ENCODE peak calls at places on chromosomes 7 and 10, in six cellular contexts. One of them, this sample, is unnamed.

GRCh38 chr10:101781984-101782810 is 1.0 kb downstream of the NPM3 start:
- DNase-seq in IMR-90: no peak
- DNase-seq in fibroblast of mammary gland: no peak
- DNase-seq in choroid plexus epithelial cell: no peak
- DNase-seq in MM.1S: no peak
- DNase-seq in cardiac fibroblast: no peak
- DNase-seq in this sample: no peak

GRCh38 chr7:142063551-142064442 is 47.7 kb upstream of the MGAM2 start:
- DNase-seq in IMR-90: no peak
- DNase-seq in fibroblast of mammary gland: no peak
- DNase-seq in choroid plexus epithelial cell: no peak
- DNase-seq in MM.1S: no peak
- DNase-seq in cardiac fibroblast: peak
- DNase-seq in this sample: no peak

GRCh38 chr7:134089446-134089845 is 37.7 kb upstream of the LRGUK start:
- DNase-seq in IMR-90: no peak
- DNase-seq in fibroblast of mammary gland: peak
- DNase-seq in choroid plexus epithelial cell: no peak
- DNase-seq in MM.1S: no peak
- DNase-seq in cardiac fibroblast: no peak
- DNase-seq in this sample: no peak

GRCh38 chr7:25359471-25360059 is 131.3 kb upstream of the NPVF start:
- DNase-seq in IMR-90: no peak
- DNase-seq in fibroblast of mammary gland: peak
- DNase-seq in choroid plexus epithelial cell: no peak
- DNase-seq in MM.1S: no peak
- DNase-seq in cardiac fibroblast: no peak
- DNase-seq in this sample: no peak

GRCh38 chr7:39271386-39271785 is 293.7 kb downstream of the POU6F2 start:
- DNase-seq in IMR-90: no peak
- DNase-seq in fibroblast of mammary gland: no peak
- DNase-seq in choroid plexus epithelial cell: peak
- DNase-seq in MM.1S: no peak
- DNase-seq in cardiac fibroblast: no peak
- DNase-seq in this sample: no peak

GRCh38 chr10:78578929-78579328 is 489.8 kb upstream of the ZMIZ1 start:
- DNase-seq in IMR-90: peak
- DNase-seq in fibroblast of mammary gland: peak
- DNase-seq in choroid plexus epithelial cell: no peak
- DNase-seq in MM.1S: no peak
- DNase-seq in cardiac fibroblast: peak
- DNase-seq in this sample: no peak

GRCh38 chr7:138556771-138557484 is 96.9 kb downstream of the TRIM24 start:
- DNase-seq in IMR-90: no peak
- DNase-seq in fibroblast of mammary gland: no peak
- DNase-seq in choroid plexus epithelial cell: peak
- DNase-seq in MM.1S: no peak
- DNase-seq in cardiac fibroblast: peak
- DNase-seq in this sample: no peak

GRCh38 chr7:10707519-10707918 is 266.2 kb upstream of the PHF14 start:
- DNase-seq in IMR-90: no peak
- DNase-seq in fibroblast of mammary gland: no peak
- DNase-seq in choroid plexus epithelial cell: no peak
- DNase-seq in MM.1S: peak
- DNase-seq in cardiac fibroblast: no peak
- DNase-seq in this sample: no peak

GRCh38 chr7:81402227-81402626 is 367.6 kb downstream of the HGF start:
- DNase-seq in IMR-90: no peak
- DNase-seq in fibroblast of mammary gland: no peak
- DNase-seq in choroid plexus epithelial cell: peak
- DNase-seq in MM.1S: no peak
- DNase-seq in cardiac fibroblast: peak
- DNase-seq in this sample: no peak

GRCh38 chr10:19930936-19931859 is 115.0 kb downstream of the PLXDC2 start:
- DNase-seq in IMR-90: peak
- DNase-seq in fibroblast of mammary gland: peak
- DNase-seq in choroid plexus epithelial cell: peak
- DNase-seq in MM.1S: no peak
- DNase-seq in cardiac fibroblast: peak
- DNase-seq in this sample: no peak

GRCh38 chr7:151126500-151127137 is 40.3 kb downstream of the AGAP3 start:
- DNase-seq in IMR-90: no peak
- DNase-seq in fibroblast of mammary gland: no peak
- DNase-seq in choroid plexus epithelial cell: no peak
- DNase-seq in MM.1S: no peak
- DNase-seq in cardiac fibroblast: no peak
- DNase-seq in this sample: no peak

GRCh38 chr7:53428045-53428444 is 392.6 kb downstream of the POM121L12 start:
- DNase-seq in IMR-90: no peak
- DNase-seq in fibroblast of mammary gland: no peak
- DNase-seq in choroid plexus epithelial cell: no peak
- DNase-seq in MM.1S: no peak
- DNase-seq in cardiac fibroblast: no peak
- DNase-seq in this sample: no peak

GRCh38 chr10:86187840-86188239 is 178.8 kb downstream of the GRID1 start:
- DNase-seq in IMR-90: no peak
- DNase-seq in fibroblast of mammary gland: no peak
- DNase-seq in choroid plexus epithelial cell: no peak
- DNase-seq in MM.1S: no peak
- DNase-seq in cardiac fibroblast: no peak
- DNase-seq in this sample: no peak

DNA sequence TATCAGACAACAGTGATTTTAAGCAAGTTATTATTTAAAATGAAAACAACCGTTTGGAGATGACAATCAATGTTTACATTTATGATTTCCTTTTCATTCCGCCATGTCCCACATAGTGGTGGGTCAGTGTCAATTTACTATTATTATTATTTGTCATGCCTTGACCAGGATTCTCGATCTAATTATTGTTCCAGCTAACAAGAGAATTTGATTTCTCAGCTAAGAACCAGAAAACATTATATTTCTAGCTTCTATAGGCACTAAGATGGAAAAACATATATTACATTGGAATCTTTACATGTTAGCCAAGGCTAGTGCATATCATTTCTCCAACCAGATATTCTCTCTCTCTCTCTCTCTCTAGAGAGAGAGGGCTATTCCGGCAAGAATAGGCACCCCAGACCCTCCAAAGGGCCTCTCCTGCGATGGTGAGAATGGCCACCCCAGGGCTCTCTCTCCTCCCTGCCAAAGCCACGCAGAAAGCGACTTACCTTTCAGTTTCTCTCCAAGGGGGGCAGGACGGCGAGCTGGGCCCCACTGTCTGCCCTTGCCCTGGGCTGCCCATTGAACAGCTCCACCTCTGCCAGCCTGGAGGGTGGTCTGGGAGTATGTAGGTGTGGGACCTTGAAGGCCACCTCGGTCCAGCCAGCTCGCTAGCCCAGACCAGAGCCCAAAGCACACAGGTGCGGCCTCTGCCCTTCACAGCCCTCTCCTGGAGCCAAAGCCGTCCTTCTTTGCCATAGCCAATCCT is 2.4 kb downstream of the HOXA3 start:
- DNase-seq in IMR-90: no peak
- DNase-seq in fibroblast of mammary gland: no peak
- DNase-seq in choroid plexus epithelial cell: no peak
- DNase-seq in MM.1S: no peak
- DNase-seq in cardiac fibroblast: no peak
- DNase-seq in this sample: no peak
- H3K4me3 ChIP-seq in IMR-90: peak
- H3K4me3 ChIP-seq in fibroblast of mammary gland: peak
- H3K4me3 ChIP-seq in choroid plexus epithelial cell: no peak
- H3K4me3 ChIP-seq in MM.1S: peak
- H3K4me3 ChIP-seq in cardiac fibroblast: peak
- H3K4me3 ChIP-seq in this sample: no peak

GRCh38 chr10:30093303-30093967 is 34.0 kb upstream of the JCAD start:
- DNase-seq in IMR-90: no peak
- DNase-seq in fibroblast of mammary gland: no peak
- DNase-seq in choroid plexus epithelial cell: no peak
- DNase-seq in MM.1S: no peak
- DNase-seq in cardiac fibroblast: no peak
- DNase-seq in this sample: no peak
- TF ChIP-seq CTCF in IMR-90: no peak
- TF ChIP-seq CTCF in fibroblast of mammary gland: no peak
- TF ChIP-seq CTCF in choroid plexus epithelial cell: no peak
- TF ChIP-seq CTCF in MM.1S: no peak
- TF ChIP-seq CTCF in cardiac fibroblast: no peak
- TF ChIP-seq CTCF in this sample: no peak

GRCh38 chr7:22565315-22565811 is 65.4 kb upstream of the STEAP1B start:
- DNase-seq in IMR-90: peak
- DNase-seq in fibroblast of mammary gland: peak
- DNase-seq in choroid plexus epithelial cell: no peak
- DNase-seq in MM.1S: peak
- DNase-seq in cardiac fibroblast: peak
- DNase-seq in this sample: no peak

GRCh38 chr7:22564511-22565045 is 64.6 kb upstream of the STEAP1B start:
- DNase-seq in IMR-90: peak
- DNase-seq in fibroblast of mammary gland: peak
- DNase-seq in choroid plexus epithelial cell: peak
- DNase-seq in MM.1S: peak
- DNase-seq in cardiac fibroblast: peak
- DNase-seq in this sample: no peak

GRCh38 chr7:22561895-22562593 is 62.1 kb upstream of the STEAP1B start:
- DNase-seq in IMR-90: peak
- DNase-seq in fibroblast of mammary gland: no peak
- DNase-seq in choroid plexus epithelial cell: no peak
- DNase-seq in MM.1S: peak
- DNase-seq in cardiac fibroblast: peak
- DNase-seq in this sample: no peak

GRCh38 chr7:22563115-22563514 is 63.1 kb upstream of the STEAP1B start:
- DNase-seq in IMR-90: peak
- DNase-seq in fibroblast of mammary gland: no peak
- DNase-seq in choroid plexus epithelial cell: no peak
- DNase-seq in MM.1S: peak
- DNase-seq in cardiac fibroblast: no peak
- DNase-seq in this sample: no peak

GRCh38 chr7:22563621-22564241 is 63.7 kb upstream of the STEAP1B start:
- DNase-seq in IMR-90: peak
- DNase-seq in fibroblast of mammary gland: no peak
- DNase-seq in choroid plexus epithelial cell: no peak
- DNase-seq in MM.1S: no peak
- DNase-seq in cardiac fibroblast: no peak
- DNase-seq in this sample: no peak
- H3K4me3 ChIP-seq in IMR-90: no peak
- H3K4me3 ChIP-seq in fibroblast of mammary gland: no peak
- H3K4me3 ChIP-seq in choroid plexus epithelial cell: no peak
- H3K4me3 ChIP-seq in MM.1S: peak
- H3K4me3 ChIP-seq in cardiac fibroblast: no peak
- H3K4me3 ChIP-seq in this sample: peak

GRCh38 chr7:86904949-86905834 is 154.3 kb downstream of the ELAPOR2 start:
- DNase-seq in IMR-90: peak
- DNase-seq in fibroblast of mammary gland: peak
- DNase-seq in choroid plexus epithelial cell: peak
- DNase-seq in MM.1S: peak
- DNase-seq in cardiac fibroblast: peak
- DNase-seq in this sample: no peak
- TF ChIP-seq CTCF in IMR-90: peak
- TF ChIP-seq CTCF in fibroblast of mammary gland: peak
- TF ChIP-seq CTCF in choroid plexus epithelial cell: peak
- TF ChIP-seq CTCF in MM.1S: peak
- TF ChIP-seq CTCF in cardiac fibroblast: peak
- TF ChIP-seq CTCF in this sample: peak

DNA sequence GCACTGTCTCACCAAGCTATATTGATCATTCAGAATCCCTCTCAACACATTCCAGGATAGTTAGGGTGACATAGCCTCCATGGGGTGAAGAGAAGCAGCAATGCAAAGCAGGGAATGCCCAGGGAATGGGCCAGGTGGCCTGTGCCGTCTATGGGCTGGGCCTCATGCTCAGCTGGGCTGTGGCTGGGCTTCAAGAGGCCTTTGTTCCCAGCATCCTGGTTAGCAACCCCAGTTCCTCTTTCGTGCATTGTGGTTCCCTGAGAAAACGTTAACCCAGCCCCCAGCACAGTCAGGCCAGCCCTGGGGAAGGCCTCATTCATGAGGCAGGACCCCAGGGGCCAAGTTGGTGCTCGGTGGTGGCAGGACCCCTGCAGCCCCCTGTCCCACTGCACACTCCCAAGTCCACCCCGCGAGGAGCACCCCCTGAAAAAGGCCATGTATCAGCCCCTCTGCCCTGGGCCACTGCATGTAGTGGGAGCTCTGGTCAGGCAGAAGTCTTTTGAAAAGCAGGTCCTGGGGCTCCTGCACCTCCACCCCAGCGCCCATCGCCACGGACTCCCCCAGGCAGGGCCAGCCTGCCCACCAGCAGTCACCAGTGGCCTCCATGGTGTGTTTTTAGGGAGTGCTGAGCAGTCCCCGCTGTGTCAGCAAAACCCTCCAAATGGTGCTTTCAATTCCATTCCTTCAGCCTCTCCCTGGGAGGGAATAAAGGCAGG is 25.4 kb downstream of the VSIR start:
- DNase-seq in IMR-90: no peak
- DNase-seq in fibroblast of mammary gland: no peak
- DNase-seq in choroid plexus epithelial cell: no peak
- DNase-seq in MM.1S: no peak
- DNase-seq in cardiac fibroblast: no peak
- DNase-seq in this sample: no peak
- H3K4me3 ChIP-seq in IMR-90: no peak
- H3K4me3 ChIP-seq in fibroblast of mammary gland: no peak
- H3K4me3 ChIP-seq in choroid plexus epithelial cell: no peak
- H3K4me3 ChIP-seq in MM.1S: peak
- H3K4me3 ChIP-seq in cardiac fibroblast: no peak
- H3K4me3 ChIP-seq in this sample: no peak

GRCh38 chr10:70265032-70265689 is 18.6 kb downstream of the NPFFR1 start:
- DNase-seq in IMR-90: no peak
- DNase-seq in fibroblast of mammary gland: no peak
- DNase-seq in choroid plexus epithelial cell: peak
- DNase-seq in MM.1S: peak
- DNase-seq in cardiac fibroblast: no peak
- DNase-seq in this sample: no peak
- TF ChIP-seq CTCF in IMR-90: peak
- TF ChIP-seq CTCF in fibroblast of mammary gland: no peak
- TF ChIP-seq CTCF in choroid plexus epithelial cell: peak
- TF ChIP-seq CTCF in MM.1S: peak
- TF ChIP-seq CTCF in cardiac fibroblast: no peak
- TF ChIP-seq CTCF in this sample: peak

GRCh38 chr10:17029581-17030271 is 99.9 kb downstream of the CUBN start:
- DNase-seq in IMR-90: peak
- DNase-seq in fibroblast of mammary gland: peak
- DNase-seq in choroid plexus epithelial cell: peak
- DNase-seq in MM.1S: peak
- DNase-seq in cardiac fibroblast: peak
- DNase-seq in this sample: no peak
- H3K4me3 ChIP-seq in IMR-90: peak
- H3K4me3 ChIP-seq in fibroblast of mammary gland: no peak
- H3K4me3 ChIP-seq in choroid plexus epithelial cell: peak
- H3K4me3 ChIP-seq in MM.1S: peak
- H3K4me3 ChIP-seq in cardiac fibroblast: no peak
- H3K4me3 ChIP-seq in this sample: no peak